ENCODE peak calls at places on chromosomes 6 and 20, in ten cellular contexts. Z is A549, N is thyroid gland, T is breast epithelium, I is esophagus squamous epithelium, Q is upper lobe of left lung, X is uterus, G is stomach, B is body of pancreas, D is adrenal gland. R is an unnamed sample. For H3K9me3, the result is how much of the 10 kb centered on the place peaks cover.

GRCh38 chr6:147167576-147168461 is 36.4 kb upstream of the STXBP5 start:
- DNase-seq in T (no peak), X (no peak), Q (no peak), N (no peak), G (no peak), B (no peak), Z (no peak), D (no peak), I (no peak), R (no peak)

GRCh38 chr6:134472046-134472445 is 154.1 kb upstream of the SGK1 start:
- DNase-seq in Q (no peak), T (no peak), X (no peak), N (no peak), I (no peak), D (no peak), B (no peak), G (no peak), Z (no peak), R (no peak)

GRCh38 chr20:21272279-21272678 is 30.9 kb upstream of the XRN2 start:
- DNase-seq in I (no peak), Q (no peak), Z (no peak), G (no peak), N (no peak), B (no peak), X (no peak), D (no peak), T (no peak), R (no peak)

GRCh38 chr20:3045042-3045815 is 623 bp upstream of the MRPS26 start:
- DNase-seq in I (peak), Z (no peak), X (peak), N (peak), D (peak), T (peak), G (peak), Q (no peak), B (peak), R (peak)

GRCh38 chr6:136550330-136551071 is at the start of gene MAP7:
- DNase-seq in B (peak), D (peak), I (no peak), T (peak), X (peak), G (peak), Z (peak), N (peak), Q (peak), R (peak)

GRCh38 chr6:85580878-85581267 is 12.8 kb downstream of the SNX14 start:
- DNase-seq in D (peak), T (no peak), B (peak), X (no peak), I (no peak), Z (peak), N (no peak), G (peak), Q (no peak), R (no peak)

GRCh38 chr6:16157909-16158308 is 29.0 kb downstream of the MYLIP start:
- DNase-seq in G (no peak), Q (no peak), Z (no peak), N (peak), T (no peak), B (no peak), D (no peak), I (no peak), X (peak), R (no peak)

GRCh38 chr20:50308166-50308512 is 117.5 kb downstream of the CEBPB start:
- DNase-seq in T (no peak), G (no peak), I (no peak), N (no peak), Z (no peak), Q (no peak), B (no peak), X (no peak), D (no peak), R (no peak)

GRCh38 chr20:18288748-18289705 is 700 bp downstream of the ZNF133 start:
- DNase-seq in D (peak), G (no peak), N (peak), I (no peak), Q (no peak), B (no peak), Z (no peak), T (peak), X (no peak), R (peak)

GRCh38 chr6:159090530-159091306 is 45.9 kb upstream of the TAGAP start:
- DNase-seq in Q (no peak), X (peak), Z (no peak), I (no peak), B (no peak), G (peak), T (no peak), D (peak), N (peak), R (no peak)

GRCh38 chr6:2109796-2110195 is 135.6 kb downstream of the GMDS start:
- DNase-seq in X (no peak), Z (no peak), T (no peak), Q (no peak), N (no peak), I (no peak), B (no peak), G (no peak), D (no peak), R (no peak)

GRCh38 chr20:17720755-17721154 is 21.0 kb downstream of the BANF2 start:
- DNase-seq in X (no peak), I (no peak), B (no peak), D (no peak), T (no peak), G (no peak), Z (no peak), Q (no peak), N (peak), R (no peak)

GRCh38 chr6:43695078-43695966 is 7.7 kb upstream of the MRPS18A start:
- DNase-seq in D (no peak), X (no peak), N (peak), T (peak), I (no peak), Q (no peak), Z (no peak), G (peak), B (peak), R (no peak)

GRCh38 chr6:45567879-45568278 is 190.1 kb upstream of the SUPT3H start:
- DNase-seq in I (no peak), Q (no peak), X (no peak), Z (no peak), B (no peak), D (no peak), T (no peak), G (no peak), N (no peak), R (no peak)

GRCh38 chr6:46410330-46410953 is 80.8 kb downstream of the RCAN2 start:
- DNase-seq in T (no peak), Q (no peak), D (peak), N (peak), G (no peak), B (peak), Z (no peak), I (no peak), X (no peak), R (no peak)

GRCh38 chr6:17562636-17563035 is 37.5 kb upstream of the FAM8A1 start:
- DNase-seq in D (no peak), N (no peak), Q (no peak), Z (no peak), X (no peak), B (no peak), T (no peak), I (no peak), G (no peak), R (no peak)
- H3K9me3 ChIP-seq in D (under half), N (under half), Q (under half), Z (under half), X (under half), B (under half), T (under half), I (under half), G (under half), R (under half)

DNA sequence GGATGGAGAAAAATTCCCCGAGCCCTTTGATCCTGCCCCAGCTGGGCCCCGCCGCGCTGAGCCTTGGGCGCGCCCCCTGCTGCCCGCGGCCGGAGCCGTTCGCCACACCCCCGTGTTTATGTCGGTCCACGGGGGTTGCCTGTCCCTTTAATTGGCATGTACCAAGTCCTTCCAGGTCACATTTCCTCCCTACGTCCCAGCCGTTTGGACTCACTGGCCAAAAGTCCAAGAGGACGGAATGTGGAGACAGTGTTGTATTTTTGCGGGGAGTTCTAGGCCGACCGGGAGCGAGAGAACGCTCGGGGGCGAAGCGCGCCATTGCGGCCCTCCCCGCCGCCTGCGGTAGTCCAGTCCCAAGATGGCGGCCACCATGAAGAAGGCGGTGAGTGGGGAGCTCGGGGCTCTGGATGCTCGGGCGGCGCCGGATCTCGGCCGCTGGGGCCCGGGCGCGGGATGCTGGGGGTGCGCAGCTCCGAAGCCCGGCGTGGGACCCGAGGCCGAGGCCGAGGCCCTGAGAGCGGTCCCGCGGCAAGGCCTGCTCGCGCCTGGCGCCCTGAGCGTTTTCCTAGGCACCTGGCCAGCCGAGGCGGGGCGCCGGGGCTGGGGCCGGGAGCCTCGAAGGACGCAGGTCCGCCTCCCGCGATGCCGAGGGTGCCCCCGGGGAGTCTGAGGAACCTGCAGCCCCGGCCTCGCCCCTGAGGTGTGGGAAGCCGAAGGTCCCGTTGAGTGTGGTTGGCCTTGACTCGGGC is at the start of gene PFDN4:
- DNase-seq in D (peak), I (peak), X (peak), N (peak), Q (peak), B (peak), T (peak), Z (peak), G (peak), R (peak)
- TF ChIP-seq POLR2A in D (peak), I (peak), X (no peak), N (no peak), Q (peak), B (peak), T (no peak), Z (peak), G (no peak), R (no peak)

GRCh38 chr6:27544612-27545260 is 71.8 kb upstream of the ZNF184 start:
- DNase-seq in Q (no peak), B (no peak), T (no peak), I (no peak), G (no peak), Z (no peak), D (no peak), X (no peak), N (no peak), R (no peak)

GRCh38 chr6:27545271-27546046 is 72.6 kb upstream of the ZNF184 start:
- DNase-seq in T (no peak), Z (peak), D (no peak), I (no peak), B (no peak), N (no peak), X (no peak), Q (no peak), G (no peak), R (no peak)

GRCh38 chr6:27550692-27551091 is 77.8 kb upstream of the ZNF184 start:
- DNase-seq in I (no peak), Q (no peak), N (no peak), X (no peak), D (no peak), B (no peak), Z (no peak), G (no peak), T (no peak), R (no peak)

GRCh38 chr6:27546522-27546921 is 73.6 kb upstream of the ZNF184 start:
- DNase-seq in G (no peak), X (no peak), Z (no peak), T (no peak), I (no peak), B (no peak), Q (no peak), D (no peak), N (no peak), R (no peak)

DNA sequence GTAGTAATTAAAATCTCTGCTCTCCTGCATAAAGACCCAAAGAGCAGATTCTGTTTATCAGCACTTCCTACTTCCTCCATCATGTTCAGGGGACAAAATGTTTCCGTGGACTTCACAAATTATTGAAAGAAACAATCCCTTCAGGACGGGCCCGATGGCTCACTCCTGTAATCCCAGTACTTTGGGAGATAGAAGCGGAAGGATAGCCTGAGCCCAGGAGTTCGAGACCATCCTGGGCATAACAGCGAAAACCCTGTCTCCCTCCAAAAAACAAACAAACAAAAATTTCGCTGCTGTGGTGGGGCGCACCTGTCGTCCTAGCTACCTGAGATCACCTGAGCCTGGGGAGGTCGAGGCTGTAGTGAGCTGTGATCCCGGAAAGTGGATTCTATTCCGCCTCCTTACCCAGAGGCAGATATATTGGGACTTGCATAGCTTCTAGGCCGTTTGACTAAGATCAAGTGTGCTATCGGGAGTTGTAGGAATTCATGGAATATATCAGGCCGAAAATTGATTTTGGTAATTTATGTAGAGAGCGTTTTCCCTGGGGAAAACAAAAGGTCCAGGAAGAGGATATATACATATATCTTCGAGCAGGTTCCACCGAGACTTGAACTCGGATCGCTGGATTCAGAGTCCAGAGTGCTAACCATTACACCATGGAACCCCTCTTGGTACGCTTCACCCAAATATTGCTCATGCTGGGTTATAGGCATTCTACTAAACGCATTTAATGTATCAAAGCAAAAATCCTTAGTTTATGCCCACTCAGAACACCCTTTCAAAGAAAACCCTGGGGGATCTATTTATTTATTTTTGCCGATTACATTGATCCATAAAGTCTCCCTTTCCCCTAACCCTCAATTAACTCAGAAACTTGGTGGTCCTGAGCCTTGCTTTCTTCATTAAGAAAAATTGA is 74.5 kb upstream of the ZNF184 start:
- DNase-seq in X (no peak), B (no peak), G (no peak), D (no peak), Q (no peak), I (no peak), Z (peak), T (no peak), N (no peak), R (no peak)
- H3K9me3 ChIP-seq in X (under half), B (under half), G (under half), D (under half), Q (under half), I (under half), Z (under half), T (under half), N (under half), R (under half)

GRCh38 chr6:30601815-30602641 is 15.0 kb downstream of the PPP1R10 start:
- DNase-seq in X (no peak), T (no peak), I (no peak), B (no peak), Z (no peak), N (no peak), G (no peak), D (no peak), Q (peak), R (no peak)

GRCh38 chr6:30601436-30601814 is 15.6 kb downstream of the PPP1R10 start:
- DNase-seq in T (no peak), Z (no peak), G (no peak), I (no peak), D (no peak), B (no peak), Q (no peak), N (no peak), X (no peak), R (no peak)

GRCh38 chr6:30599625-30600324 is 17.3 kb downstream of the PPP1R10 start:
- DNase-seq in N (no peak), X (no peak), I (no peak), B (no peak), Q (peak), T (no peak), Z (no peak), G (no peak), D (no peak), R (no peak)

GRCh38 chr6:30600576-30600975 is 16.5 kb downstream of the PPP1R10 start:
- DNase-seq in G (peak), D (peak), B (peak), Z (peak), Q (no peak), N (peak), T (no peak), X (peak), I (no peak), R (no peak)

DNA sequence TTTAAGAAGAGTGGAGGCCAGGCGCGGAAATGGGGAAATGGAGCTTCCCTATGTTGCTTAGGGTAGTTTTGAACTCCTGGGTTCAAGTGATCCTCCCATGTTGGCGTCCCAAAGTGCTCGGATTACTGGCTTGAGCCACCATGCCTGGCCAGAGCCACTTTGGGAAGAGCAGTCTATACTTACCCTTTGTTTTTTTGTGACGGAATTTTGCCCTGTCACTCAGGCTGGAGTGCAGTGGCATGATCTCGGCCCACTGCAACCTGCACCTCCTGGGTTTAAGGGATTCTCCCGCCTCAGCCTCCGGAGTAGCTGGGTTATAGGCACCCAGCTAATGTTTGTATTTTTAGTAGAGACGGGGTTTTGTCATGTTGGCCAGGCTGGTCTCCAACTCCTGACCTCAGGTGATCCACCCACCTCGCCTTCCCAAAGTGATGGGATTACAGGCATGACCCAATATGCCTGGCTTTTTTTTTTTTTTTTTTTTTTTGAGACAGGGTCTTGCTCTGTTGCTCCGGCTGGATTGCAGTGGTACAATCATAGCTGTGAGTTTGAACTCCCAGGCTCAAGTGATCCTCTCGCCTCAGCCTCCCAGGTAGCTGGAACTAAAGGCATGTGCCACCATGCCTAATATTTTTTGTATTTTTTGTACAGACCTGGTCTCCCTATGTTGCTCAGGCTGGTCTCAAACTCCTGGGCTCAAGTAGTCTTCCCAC is 18.0 kb downstream of the PPP1R10 start:
- DNase-seq in X (no peak), I (no peak), Q (no peak), B (no peak), G (no peak), T (no peak), Z (no peak), D (no peak), N (no peak), R (no peak)
- TF ChIP-seq POLR2A in X (no peak), I (no peak), Q (no peak), B (no peak), G (no peak), T (no peak), Z (no peak), D (peak), N (no peak), R (no peak)

GRCh38 chr6:107917468-107918375 is 40.3 kb downstream of the SEC63 start:
- DNase-seq in D (no peak), I (no peak), Q (no peak), G (no peak), N (no peak), T (no peak), B (no peak), Z (peak), X (no peak), R (no peak)
- H3K9me3 ChIP-seq in D (under half), I (under half), Q (under half), G (under half), N (under half), T (under half), B (under half), Z (under half), X (under half), R (under half)

GRCh38 chr20:34824026-34824860 is 1.2 kb downstream of the NCOA6 start:
- DNase-seq in T (peak), X (peak), G (peak), I (no peak), Q (no peak), Z (peak), N (peak), B (peak), D (peak), R (peak)
- TF ChIP-seq POLR2A in T (peak), X (no peak), G (no peak), I (peak), Q (peak), Z (peak), N (peak), B (peak), D (peak), R (no peak)

GRCh38 chr20:56259948-56260347 is 11.4 kb downstream of the MC3R start:
- DNase-seq in B (no peak), T (no peak), Z (no peak), G (no peak), X (no peak), I (no peak), D (no peak), N (no peak), Q (no peak), R (no peak)
- H3K9me3 ChIP-seq in B (under half), T (under half), Z (under half), G (under half), X (under half), I (under half), D (under half), N (under half), Q (under half), R (under half)